ENCODE peak calls at places on chromosomes 7 and 10, in five cellular contexts. G, W, N, U and Y are unnamed samples.
A peak's percentile ranks its signal among the peaks of the same experiment; 100 is the strongest.

GRCh38 chr7:142089035-142089434 is 22.5 kb upstream of the MGAM2 start:
- DNase-seq in G (no peak), W (no peak), N (no peak), U (no peak), Y (no peak)

GRCh38 chr7:19442016-19442785 is 266.6 kb downstream of the POLR1F start:
- DNase-seq in G (no peak), W (no peak), N (no peak), U (peak; percentile 84), Y (no peak)

GRCh38 chr7:126856691-126857291 is 395.9 kb downstream of the GRM8 start:
- DNase-seq in G (peak; percentile 1), W (no peak), N (no peak), U (no peak), Y (no peak)

GRCh38 chr10:120557296-120557810 is 100.3 kb downstream of the PLPP4 start:
- DNase-seq in G (no peak), W (no peak), N (no peak), U (no peak), Y (no peak)

GRCh38 chr7:106865130-106866115 is at the start of gene PIK3CG:
- DNase-seq in G (peak; percentile 51), W (no peak), N (no peak), U (peak; percentile 28), Y (no peak)

GRCh38 chr7:36496576-36496975 is 106.9 kb downstream of the ANLN start:
- DNase-seq in G (no peak), W (no peak), N (no peak), U (no peak), Y (no peak)

GRCh38 chr7:1812693-1813393 is 142.8 kb downstream of the ELFN1 start:
- DNase-seq in G (no peak), W (no peak), N (no peak), U (no peak), Y (peak; percentile 59)

GRCh38 chr7:130884437-130885417 is 150.7 kb upstream of the KLF14 start:
- DNase-seq in G (no peak), W (no peak), N (no peak), U (peak; percentile 49), Y (no peak)

GRCh38 chr10:8084799-8085198 is 30.3 kb downstream of the GATA3 start:
- DNase-seq in G (no peak), W (no peak), N (no peak), U (no peak), Y (no peak)

GRCh38 chr7:128045766-128046165 is 14.5 kb upstream of the LRRC4 start:
- DNase-seq in G (no peak), W (no peak), N (no peak), U (peak; percentile 38), Y (no peak)

GRCh38 chr7:105521027-105521730 is 892 bp downstream of the PUS7 start:
- DNase-seq in G (peak; percentile 76), W (peak; percentile 41), N (peak; percentile 56), U (peak; percentile 62), Y (peak; percentile 84)

GRCh38 chr7:32958046-32959025 is 1.1 kb downstream of the FKBP9 start:
- DNase-seq in G (no peak), W (peak; percentile 13), N (peak; percentile 32), U (peak; percentile 84), Y (peak; percentile 69)

GRCh38 chr10:22824984-22825383 is 102.9 kb upstream of the ARMC3 start:
- DNase-seq in G (no peak), W (no peak), N (no peak), U (no peak), Y (no peak)

GRCh38 chr10:49163741-49164140 is 24.4 kb downstream of the TMEM273 start:
- DNase-seq in G (no peak), W (no peak), N (no peak), U (no peak), Y (no peak)

GRCh38 chr10:96482815-96483588 is 30.7 kb downstream of the TLL2 start:
- DNase-seq in G (no peak), W (no peak), N (no peak), U (no peak), Y (no peak)

GRCh38 chr7:151075662-151075971 is 5.0 kb downstream of the FASTK start:
- DNase-seq in G (no peak), W (no peak), N (no peak), U (no peak), Y (peak; percentile 51)
- H3K36me3 ChIP-seq in G (peaks cover 43% of the 10 kb centered on the region), W (peaks cover 43% of the 10 kb centered on the region), N (peaks cover 33% of the 10 kb centered on the region), U (peaks cover 27% of the 10 kb centered on the region), Y (peaks cover 59% of the 10 kb centered on the region)

GRCh38 chr7:92832623-92833023 is 3.8 kb downstream of the CDK6 start:
- DNase-seq in G (no peak), W (no peak), N (no peak), U (no peak), Y (no peak)

GRCh38 chr7:92834661-92835139 is 1.7 kb downstream of the CDK6 start:
- DNase-seq in G (peak; percentile 37), W (peak; percentile 16), N (peak; percentile 27), U (peak; percentile 15), Y (peak; percentile 71)

GRCh38 chr7:92833766-92834605 is 2.4 kb downstream of the CDK6 start:
- DNase-seq in G (peak; percentile 87), W (peak; percentile 74), N (peak; percentile 75), U (peak; percentile 88), Y (peak; percentile 89)

GRCh38 chr7:92831716-92832622 is 4.4 kb downstream of the CDK6 start:
- DNase-seq in G (no peak), W (no peak), N (no peak), U (peak; percentile 80), Y (no peak)

GRCh38 chr7:92833024-92833765 is 3.2 kb downstream of the CDK6 start:
- DNase-seq in G (peak; percentile 91), W (peak; percentile 86), N (peak; percentile 90), U (peak; percentile 86), Y (peak; percentile 94)
- H3K36me3 ChIP-seq in G (no peaks in the 10 kb centered on the region), W (no peaks in the 10 kb centered on the region), N (no peaks in the 10 kb centered on the region), U (no peaks in the 10 kb centered on the region), Y (no peaks in the 10 kb centered on the region)

GRCh38 chr10:13201132-13201531 is 33.0 kb downstream of the UCMA start:
- DNase-seq in G (no peak), W (no peak), N (no peak), U (no peak), Y (no peak)
- H3K36me3 ChIP-seq in G (peaks cover 7% of the 10 kb centered on the region), W (no peaks in the 10 kb centered on the region), N (no peaks in the 10 kb centered on the region), U (no peaks in the 10 kb centered on the region), Y (no peaks in the 10 kb centered on the region)

GRCh38 chr7:26199301-26200112 is 1.0 kb downstream of the HNRNPA2B1 start:
- DNase-seq in G (peak; percentile 62), W (peak; percentile 70), N (peak; percentile 71), U (no peak), Y (peak; percentile 82)

GRCh38 chr7:26201261-26202018 is at the start of gene CBX3:
- DNase-seq in G (peak; percentile 96), W (peak; percentile 84), N (peak; percentile 87), U (peak; percentile 86), Y (peak; percentile 94)

GRCh38 chr7:26200444-26201260 is at the start of gene HNRNPA2B1:
- DNase-seq in G (peak; percentile 95), W (peak; percentile 97), N (peak; percentile 99), U (peak; percentile 99), Y (peak; percentile 98)

GRCh38 chr7:26198781-26199169 is 1.8 kb downstream of the HNRNPA2B1 start:
- DNase-seq in G (no peak), W (no peak), N (no peak), U (no peak), Y (no peak)

GRCh38 chr7:26200113-26200443 is 468 bp downstream of the HNRNPA2B1 start:
- DNase-seq in G (no peak), W (peak; percentile 62), N (peak; percentile 70), U (peak; percentile 59), Y (peak; percentile 87)
- H3K36me3 ChIP-seq in G (peaks cover 4% of the 10 kb centered on the region), W (peaks cover 24% of the 10 kb centered on the region), N (peaks cover 15% of the 10 kb centered on the region), U (peaks cover 26% of the 10 kb centered on the region), Y (peaks cover 41% of the 10 kb centered on the region)

GRCh38 chr10:77816311-77816710 is 110.2 kb downstream of the DLG5 start:
- DNase-seq in G (no peak), W (no peak), N (no peak), U (no peak), Y (no peak)
- H3K36me3 ChIP-seq in G (peaks cover 13% of the 10 kb centered on the region), W (peaks cover 43% of the 10 kb centered on the region), N (peaks cover 16% of the 10 kb centered on the region), U (peaks cover 52% of the 10 kb centered on the region), Y (peaks cover 60% of the 10 kb centered on the region)

GRCh38 chr10:133174689-133175263 is 14.8 kb downstream of the KNDC1 start:
- DNase-seq in G (no peak), W (no peak), N (no peak), U (no peak), Y (no peak)
- H3K36me3 ChIP-seq in G (no peaks in the 10 kb centered on the region), W (no peaks in the 10 kb centered on the region), N (no peaks in the 10 kb centered on the region), U (no peaks in the 10 kb centered on the region), Y (no peaks in the 10 kb centered on the region)

GRCh38 chr7:95546647-95547046 is 49.7 kb downstream of the PDK4 start:
- DNase-seq in G (no peak), W (no peak), N (no peak), U (no peak), Y (no peak)
- H3K36me3 ChIP-seq in G (no peaks in the 10 kb centered on the region), W (no peaks in the 10 kb centered on the region), N (no peaks in the 10 kb centered on the region), U (no peaks in the 10 kb centered on the region), Y (no peaks in the 10 kb centered on the region)